ENCODE peak calls at places on chromosomes 1 and 21, in seven cellular contexts. N is left cardiac atrium; S is stimulated activated naive B cell treated with anti-CD40 and anti-IgM and Interleukin-4, amounts not matched to agents 10 μg/mL and 1 μg/mL and 100 μg/mL, for 72 hours; R is DND-41; Z is left lobe of liver; F is activated CD4-positive, CD25-positive, alpha-beta regulatory T cell treated with anti-CD3 and anti-CD28 coated beads, Interleukin-2, amount 50 U/mL, for 24 hours; T is Panc1. P is an unnamed sample.
A peak's percentile ranks its signal among the peaks of the same experiment; 100 is the strongest.

GRCh38 chr1:30732277-30732996 is 9.1 kb upstream of the MATN1 start:
- ATAC-seq in N (no peak), S (peak; percentile 58), R (no peak), Z (no peak), F (no peak), T (no peak), P (no peak)

GRCh38 chr1:48208251-48208650 is 14.3 kb upstream of the SLC5A9 start:
- ATAC-seq in N (no peak), S (no peak), R (no peak), Z (no peak), F (no peak), T (no peak), P (no peak)

GRCh38 chr1:177012342-177012741 is 152.2 kb downstream of the ASTN1 start:
- ATAC-seq in N (no peak), S (no peak), R (no peak), Z (no peak), F (no peak), T (no peak), P (no peak)

GRCh38 chr1:84796201-84796600 is 96.8 kb downstream of the LPAR3 start:
- ATAC-seq in N (peak; percentile 79), S (no peak), R (no peak), Z (no peak), F (no peak), T (no peak), P (no peak)

GRCh38 chr1:11462224-11462923 is 16.6 kb upstream of the DISP3 start:
- ATAC-seq in N (no peak), S (no peak), R (no peak), Z (no peak), F (no peak), T (peak; percentile 62), P (no peak)

GRCh38 chr1:54937469-54937868 is 43.0 kb upstream of the TMEM61 start:
- ATAC-seq in N (no peak), S (no peak), R (no peak), Z (no peak), F (no peak), T (no peak), P (no peak)

GRCh38 chr1:229848762-229849677 is 218.0 kb upstream of the GALNT2 start:
- ATAC-seq in N (no peak), S (peak; percentile 49), R (peak; percentile 75), Z (peak; percentile 39), F (no peak), T (peak; percentile 79), P (no peak)

GRCh38 chr21:38824124-38824822 is 18.5 kb downstream of the ETS2 start:
- ATAC-seq in N (no peak), S (no peak), R (peak; percentile 17), Z (peak; percentile 58), F (no peak), T (peak; percentile 26), P (peak; percentile 51)

GRCh38 chr1:99603699-99604595 is 42.0 kb upstream of the PALMD start:
- ATAC-seq in N (no peak), S (no peak), R (no peak), Z (peak; percentile 91), F (no peak), T (no peak), P (no peak)

GRCh38 chr1:116990612-116991151 is 10.9 kb upstream of the CD101 start:
- ATAC-seq in N (peak; percentile 89), S (no peak), R (no peak), Z (peak; percentile 60), F (no peak), T (no peak), P (peak; percentile 92)

GRCh38 chr1:214833357-214833756 is 230.4 kb downstream of the CENPF start:
- ATAC-seq in N (no peak), S (no peak), R (no peak), Z (no peak), F (no peak), T (no peak), P (no peak)

GRCh38 chr1:101453844-101454243 is 217.0 kb downstream of the S1PR1 start:
- ATAC-seq in N (no peak), S (peak; percentile 25), R (peak; percentile 97), Z (no peak), F (no peak), T (no peak), P (no peak)

GRCh38 chr1:239841635-239842034 is 250.0 kb upstream of the FMN2 start:
- ATAC-seq in N (no peak), S (no peak), R (no peak), Z (no peak), F (no peak), T (no peak), P (no peak)

GRCh38 chr1:201715801-201716741 is 112.9 kb upstream of the IPO9 start:
- ATAC-seq in N (peak; percentile 1), S (peak; percentile 86), R (no peak), Z (peak; percentile 41), F (peak; percentile 14), T (no peak), P (no peak)

GRCh38 chr1:166479052-166479631 is 312.3 kb upstream of the FAM78B start:
- ATAC-seq in N (no peak), S (no peak), R (peak; percentile 62), Z (peak; percentile 88), F (no peak), T (peak; percentile 62), P (no peak)

GRCh38 chr1:45394342-45394741 is 54.1 kb upstream of the MUTYH start:
- ATAC-seq in N (no peak), S (peak; percentile 70), R (no peak), Z (no peak), F (peak; percentile 49), T (no peak), P (no peak)

P was measured in gastroesophageal sphincter.